ENCODE peak calls at places on chromosomes 11 and 22, in ten cellular contexts. D is DND-41; I is breast epithelium; W is colonic mucosa; B is IMR-90; A is tibial nerve; H is CD8-positive, alpha-beta memory T cell; G is spleen; J is upper lobe of right lung; X is cardiac muscle cell. F is an unnamed sample. For H3K4me1 and H3K9me3, the result is how much of the 10 kb centered on the place peaks cover.

GRCh38 chr22:48786679-48786996 is 1041.0 kb downstream of the BRD1 start:
- DNase-seq in X (no peak), D (no peak), A (no peak), H (no peak), G (no peak), B (no peak), I (no peak), J (no peak), W (no peak), F (no peak)

GRCh38 chr11:64484308-64485061 is 106.5 kb upstream of the SLC22A12 start:
- DNase-seq in H (no peak), X (no peak), D (no peak), G (no peak), J (no peak), I (no peak), B (no peak), A (no peak), W (no peak), F (no peak)

GRCh38 chr11:2885017-2885675 is 429 bp downstream of the CDKN1C start:
- DNase-seq in H (no peak), X (peak), J (peak), I (peak), G (peak), A (no peak), B (peak), D (no peak), W (peak), F (no peak)

GRCh38 chr11:104402812-104403521 is 239.0 kb upstream of the PDGFD start:
- DNase-seq in D (no peak), J (no peak), B (no peak), X (no peak), W (no peak), A (no peak), H (no peak), G (no peak), I (no peak), F (no peak)

GRCh38 chr11:38446336-38446735 is 1848.3 kb upstream of the RAG2 start:
- DNase-seq in H (no peak), W (no peak), I (no peak), X (no peak), B (no peak), J (no peak), A (no peak), D (no peak), G (no peak), F (no peak)

GRCh38 chr11:17743808-17744119 is 9.2 kb downstream of the KCNC1 start:
- DNase-seq in A (no peak), I (no peak), D (no peak), G (peak), H (no peak), W (no peak), B (peak), X (peak), J (peak), F (peak)

GRCh38 chr22:46721716-46722115 is 16.3 kb downstream of the CERK start:
- DNase-seq in X (no peak), G (no peak), A (no peak), H (no peak), I (peak), W (no peak), J (no peak), B (no peak), D (no peak), F (no peak)

GRCh38 chr11:66136752-66137123 is 66.7 kb downstream of the PACS1 start:
- DNase-seq in A (no peak), W (no peak), G (no peak), H (no peak), J (no peak), X (peak), D (no peak), B (peak), I (no peak), F (no peak)

GRCh38 chr11:72223615-72224586 is 666 bp upstream of the INPPL1 start:
- DNase-seq in X (peak), J (peak), I (peak), B (peak), G (peak), W (peak), D (peak), H (peak), A (peak), F (peak)

GRCh38 chr11:46529086-46529905 is 64.5 kb downstream of the AMBRA1 start:
- DNase-seq in W (peak), B (peak), X (peak), H (peak), I (peak), G (peak), J (peak), A (peak), D (peak), F (peak)

GRCh38 chr11:19923631-19924030 is 211.0 kb downstream of the NAV2 start:
- DNase-seq in D (no peak), G (no peak), W (no peak), B (no peak), X (no peak), H (no peak), A (no peak), I (no peak), J (no peak), F (no peak)

GRCh38 chr11:8932564-8933180 is at the start of gene C11orf16:
- DNase-seq in X (no peak), B (no peak), H (no peak), D (no peak), G (no peak), J (no peak), W (no peak), I (no peak), A (no peak), F (no peak)

GRCh38 chr11:10388096-10388495 is 67.0 kb upstream of the AMPD3 start:
- DNase-seq in I (no peak), G (no peak), A (no peak), B (no peak), D (no peak), X (no peak), J (no peak), H (no peak), W (no peak), F (no peak)

GRCh38 chr11:46916669-46917108 is 1.7 kb downstream of the LRP4 start:
- DNase-seq in X (peak), J (no peak), B (peak), G (no peak), H (no peak), W (peak), A (no peak), D (no peak), I (peak), F (peak)

GRCh38 chr11:21810650-21811049 is 382.2 kb upstream of the ANO5 start:
- DNase-seq in I (no peak), W (no peak), A (no peak), D (peak), J (no peak), H (no peak), X (peak), B (no peak), G (no peak), F (no peak)

GRCh38 chr22:43814264-43814663 is 2.2 kb upstream of the EFCAB6 start:
- DNase-seq in I (no peak), B (no peak), H (no peak), X (no peak), D (no peak), A (no peak), J (no peak), G (no peak), W (no peak), F (no peak)

GRCh38 chr11:836274-836673 is 3.5 kb downstream of the CD151 start:
- DNase-seq in I (no peak), A (no peak), H (no peak), B (no peak), J (no peak), W (no peak), D (no peak), G (peak), X (no peak), F (no peak)
- H3K4me1 ChIP-seq in I (under half), A (half or more), H (under half), B (under half), J (half or more), W (under half), D (under half), G (half or more), X (under half), F (under half)

DNA sequence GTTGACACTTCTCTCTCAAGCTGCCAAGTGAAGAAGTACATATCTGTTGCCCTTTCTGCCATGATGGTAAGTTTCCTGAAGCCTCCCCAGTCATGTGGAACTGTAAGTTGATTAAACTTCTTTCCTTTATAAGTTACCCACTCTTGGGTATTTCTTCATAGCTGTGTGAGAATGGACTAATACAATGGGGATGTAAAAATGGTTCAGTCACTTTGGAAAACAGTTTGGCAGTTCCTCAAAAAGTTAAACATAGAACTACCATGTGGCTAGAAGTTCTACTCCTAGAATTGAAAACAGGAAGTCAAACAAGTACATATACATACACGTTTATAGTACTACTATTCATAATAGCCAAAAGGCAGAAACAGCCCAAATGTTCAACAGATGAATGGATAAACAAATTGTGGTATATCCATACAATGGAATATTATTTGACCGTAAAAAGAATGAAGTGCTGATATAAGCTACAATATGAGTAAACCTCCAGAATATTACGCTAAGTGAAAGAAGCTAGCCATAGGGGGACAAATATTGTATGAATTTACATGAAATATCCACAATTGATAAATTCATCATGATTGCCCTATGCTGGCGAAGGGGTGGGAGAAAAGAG is 16.0 kb upstream of the DKK3 start:
- DNase-seq in I (no peak), J (no peak), B (no peak), X (no peak), G (no peak), A (no peak), H (no peak), D (no peak), W (no peak), F (no peak)
- H3K9me3 ChIP-seq in I (under half), J (under half), B (under half), X (under half), G (under half), A (under half), H (under half), D (under half), W (under half), F (under half)

DNA sequence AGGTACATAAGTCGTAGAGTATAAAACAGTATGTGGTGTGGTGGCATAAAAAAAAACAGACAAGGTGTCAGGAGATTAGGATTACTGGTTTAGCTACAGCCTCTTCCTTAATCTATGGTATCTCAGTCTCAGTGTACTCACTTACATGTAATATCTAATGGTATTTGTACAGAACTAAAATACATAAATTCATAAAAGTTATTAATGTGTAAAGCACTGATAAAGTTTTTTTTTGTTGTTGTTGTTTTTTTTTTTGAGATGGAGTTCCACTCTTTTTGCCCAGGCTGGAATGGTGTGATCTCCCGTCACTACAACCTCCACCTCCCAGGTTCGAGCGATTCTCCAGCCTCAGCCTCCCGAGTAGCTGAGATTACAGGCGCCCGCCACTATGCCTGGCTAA is 2.9 kb downstream of the PTS start:
- DNase-seq in I (no peak), H (no peak), A (no peak), G (no peak), D (no peak), J (no peak), B (no peak), W (no peak), X (no peak), F (no peak)
- H3K27ac ChIP-seq in I (no peak), H (no peak), A (no peak), G (no peak), D (no peak), J (no peak), B (no peak), W (no peak), X (no peak), F (no peak)

GRCh38 chr22:36462475-36462790 is 19.0 kb downstream of the TXN2 start:
- DNase-seq in X (no peak), A (no peak), W (no peak), G (no peak), D (no peak), J (no peak), I (no peak), H (no peak), B (no peak), F (no peak)

GRCh38 chr22:36463783-36464184 is 17.7 kb downstream of the TXN2 start:
- DNase-seq in G (peak), B (no peak), J (peak), A (no peak), W (no peak), I (no peak), X (no peak), H (no peak), D (no peak), F (no peak)

GRCh38 chr22:36457688-36458450 is 23.6 kb downstream of the TXN2 start:
- DNase-seq in G (peak), D (no peak), X (peak), B (no peak), W (no peak), I (no peak), A (no peak), H (no peak), J (no peak), F (no peak)

GRCh38 chr22:36461665-36462474 is 19.6 kb downstream of the TXN2 start:
- DNase-seq in G (no peak), J (peak), W (no peak), B (peak), X (peak), I (peak), H (no peak), D (no peak), A (no peak), F (peak)

GRCh38 chr22:36460202-36460601 is 21.2 kb downstream of the TXN2 start:
- DNase-seq in A (no peak), D (no peak), X (no peak), I (no peak), B (no peak), W (no peak), H (no peak), G (no peak), J (no peak), F (no peak)
- H3K4me1 ChIP-seq in A (under half), D (under half), X (under half), I (under half), B (under half), W (under half), H (under half), G (half or more), J (under half), F (half or more)

DNA sequence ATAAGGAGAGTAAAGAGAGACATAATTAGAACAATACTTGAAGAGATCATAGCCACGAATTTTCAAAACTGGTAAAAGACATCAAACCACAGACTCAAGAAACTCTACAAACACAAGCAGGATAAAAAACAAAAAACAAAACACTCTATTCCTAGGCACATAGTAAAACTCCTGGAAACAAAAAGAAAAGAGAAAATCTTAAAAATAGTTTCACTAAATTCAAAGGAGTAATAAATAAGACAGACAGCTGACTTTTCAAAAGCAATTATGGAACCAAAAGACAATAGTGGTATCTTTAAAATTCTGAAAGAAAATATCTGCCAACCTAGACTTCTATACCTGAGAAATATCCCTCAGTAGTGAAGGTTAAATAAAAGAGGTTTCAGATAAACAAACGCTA is 9.2 kb upstream of the NARS2 start:
- DNase-seq in X (no peak), J (no peak), B (no peak), D (no peak), W (no peak), I (no peak), H (no peak), A (no peak), G (no peak), F (no peak)
- H3K9me3 ChIP-seq in X (under half), J (under half), B (under half), D (under half), W (under half), I (under half), H (under half), A (under half), G (under half), F (under half)

DNA sequence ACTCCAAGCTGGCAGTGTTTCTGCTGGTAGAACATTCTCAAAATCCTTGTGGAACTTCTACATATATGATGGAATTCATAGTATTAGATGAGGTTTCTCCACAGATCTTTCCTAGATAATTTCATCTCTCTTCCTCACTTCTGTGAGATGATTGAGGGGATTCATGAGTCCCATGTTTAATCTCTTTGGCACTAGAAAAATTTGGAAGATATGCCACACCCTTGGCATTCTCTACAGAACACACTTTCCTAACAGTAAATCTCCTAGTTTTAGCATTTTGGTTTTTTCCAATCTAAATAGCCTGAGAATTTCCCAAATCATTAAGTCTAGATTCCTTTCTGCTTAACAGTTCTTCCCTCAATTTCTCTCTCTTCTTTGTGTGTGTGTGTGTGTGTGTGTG is 35.3 kb downstream of the MED15 start:
- DNase-seq in X (no peak), I (no peak), A (no peak), D (no peak), H (no peak), J (no peak), G (no peak), W (no peak), B (no peak), F (no peak)
- H3K27ac ChIP-seq in X (no peak), I (no peak), A (no peak), D (no peak), H (no peak), J (no peak), G (no peak), W (no peak), B (no peak), F (no peak)

GRCh38 chr11:61769946-61770683 is 17.7 kb downstream of the MYRF start:
- DNase-seq in J (no peak), I (no peak), B (no peak), W (no peak), D (no peak), X (no peak), A (no peak), H (no peak), G (no peak), F (no peak)
- H3K4me1 ChIP-seq in J (under half), I (under half), B (under half), W (under half), D (under half), X (under half), A (under half), H (under half), G (under half), F (under half)

F was measured in gastrocnemius medialis.